ENCODE peak calls at places on chromosome 18, in eight cellular contexts. One of them, this sample, is unnamed.

GRCh38 chr18:36330435-36331049 is 33.0 kb downstream of the FHOD3 start:
- DNase-seq in vagina: peak
- DNase-seq in HL-60: no peak
- DNase-seq in fibroblast of pulmonary artery: no peak
- DNase-seq in mesothelial cell of epicardium: no peak
- DNase-seq in AG04449: no peak
- DNase-seq in AG10803: peak
- DNase-seq in colonic mucosa: no peak
- DNase-seq in this sample: no peak

GRCh38 chr18:3380384-3380961 is 69.5 kb upstream of the TGIF1 start:
- DNase-seq in HL-60: no peak
- DNase-seq in fibroblast of pulmonary artery: peak
- DNase-seq in AG10803: no peak
- DNase-seq in mesothelial cell of epicardium: no peak
- DNase-seq in vagina: no peak
- DNase-seq in AG04449: no peak
- DNase-seq in colonic mucosa: no peak
- DNase-seq in this sample: peak

GRCh38 chr18:41761329-41762028 is 193.6 kb upstream of the PIK3C3 start:
- DNase-seq in colonic mucosa: no peak
- DNase-seq in HL-60: no peak
- DNase-seq in vagina: no peak
- DNase-seq in fibroblast of pulmonary artery: peak
- DNase-seq in AG10803: peak
- DNase-seq in AG04449: peak
- DNase-seq in mesothelial cell of epicardium: no peak
- DNase-seq in this sample: peak

GRCh38 chr18:52936931-52937330 is 596.9 kb downstream of the DCC start:
- DNase-seq in HL-60: no peak
- DNase-seq in fibroblast of pulmonary artery: no peak
- DNase-seq in mesothelial cell of epicardium: no peak
- DNase-seq in AG10803: no peak
- DNase-seq in colonic mucosa: no peak
- DNase-seq in AG04449: peak
- DNase-seq in vagina: no peak
- DNase-seq in this sample: no peak

GRCh38 chr18:76351961-76352581 is 143.0 kb downstream of the ZNF516 start:
- DNase-seq in fibroblast of pulmonary artery: peak
- DNase-seq in colonic mucosa: peak
- DNase-seq in vagina: no peak
- DNase-seq in AG04449: peak
- DNase-seq in mesothelial cell of epicardium: no peak
- DNase-seq in HL-60: no peak
- DNase-seq in AG10803: peak
- DNase-seq in this sample: peak

GRCh38 chr18:51498085-51498855 is 300.8 kb upstream of the MEX3C start:
- DNase-seq in HL-60: no peak
- DNase-seq in colonic mucosa: no peak
- DNase-seq in mesothelial cell of epicardium: no peak
- DNase-seq in AG10803: no peak
- DNase-seq in vagina: no peak
- DNase-seq in AG04449: no peak
- DNase-seq in fibroblast of pulmonary artery: no peak
- DNase-seq in this sample: no peak

GRCh38 chr18:37282386-37283037 is 283.1 kb downstream of the CELF4 start:
- DNase-seq in HL-60: no peak
- DNase-seq in mesothelial cell of epicardium: no peak
- DNase-seq in fibroblast of pulmonary artery: peak
- DNase-seq in colonic mucosa: no peak
- DNase-seq in vagina: no peak
- DNase-seq in AG10803: no peak
- DNase-seq in AG04449: no peak
- DNase-seq in this sample: no peak

GRCh38 chr18:51211552-51211951 is 14.1 kb upstream of the MEX3C start:
- DNase-seq in HL-60: peak
- DNase-seq in vagina: no peak
- DNase-seq in colonic mucosa: peak
- DNase-seq in AG04449: no peak
- DNase-seq in AG10803: peak
- DNase-seq in mesothelial cell of epicardium: no peak
- DNase-seq in fibroblast of pulmonary artery: peak
- DNase-seq in this sample: peak

GRCh38 chr18:72910045-72910444 is 42.3 kb upstream of the NETO1 start:
- DNase-seq in HL-60: no peak
- DNase-seq in mesothelial cell of epicardium: no peak
- DNase-seq in AG04449: no peak
- DNase-seq in AG10803: no peak
- DNase-seq in vagina: no peak
- DNase-seq in fibroblast of pulmonary artery: no peak
- DNase-seq in colonic mucosa: no peak
- DNase-seq in this sample: no peak

GRCh38 chr18:25329783-25330182 is 22.2 kb downstream of the ZNF521 start:
- DNase-seq in vagina: no peak
- DNase-seq in AG04449: no peak
- DNase-seq in HL-60: no peak
- DNase-seq in fibroblast of pulmonary artery: no peak
- DNase-seq in mesothelial cell of epicardium: no peak
- DNase-seq in AG10803: no peak
- DNase-seq in colonic mucosa: no peak
- DNase-seq in this sample: no peak

GRCh38 chr18:57921708-57922107 is 118.6 kb upstream of the ATP8B1 start:
- DNase-seq in HL-60: peak
- DNase-seq in fibroblast of pulmonary artery: peak
- DNase-seq in colonic mucosa: no peak
- DNase-seq in AG10803: peak
- DNase-seq in mesothelial cell of epicardium: no peak
- DNase-seq in AG04449: no peak
- DNase-seq in vagina: no peak
- DNase-seq in this sample: peak

GRCh38 chr18:5914971-5915370 is 19.6 kb upstream of the TMEM200C start:
- DNase-seq in vagina: no peak
- DNase-seq in AG04449: no peak
- DNase-seq in colonic mucosa: no peak
- DNase-seq in AG10803: no peak
- DNase-seq in HL-60: no peak
- DNase-seq in mesothelial cell of epicardium: no peak
- DNase-seq in fibroblast of pulmonary artery: no peak
- DNase-seq in this sample: no peak

GRCh38 chr18:56662502-56662901 is 11.3 kb downstream of the WDR7 start:
- DNase-seq in AG04449: no peak
- DNase-seq in AG10803: no peak
- DNase-seq in mesothelial cell of epicardium: no peak
- DNase-seq in HL-60: no peak
- DNase-seq in vagina: no peak
- DNase-seq in colonic mucosa: no peak
- DNase-seq in fibroblast of pulmonary artery: no peak
- DNase-seq in this sample: no peak

GRCh38 chr18:32380559-32380958 is 90.1 kb downstream of the GAREM1 start:
- DNase-seq in mesothelial cell of epicardium: no peak
- DNase-seq in colonic mucosa: no peak
- DNase-seq in HL-60: no peak
- DNase-seq in fibroblast of pulmonary artery: peak
- DNase-seq in vagina: no peak
- DNase-seq in AG10803: no peak
- DNase-seq in AG04449: no peak
- DNase-seq in this sample: no peak

GRCh38 chr18:32381761-32382160 is 88.9 kb downstream of the GAREM1 start:
- DNase-seq in vagina: no peak
- DNase-seq in fibroblast of pulmonary artery: no peak
- DNase-seq in AG04449: no peak
- DNase-seq in colonic mucosa: no peak
- DNase-seq in AG10803: no peak
- DNase-seq in mesothelial cell of epicardium: no peak
- DNase-seq in HL-60: no peak
- DNase-seq in this sample: no peak

GRCh38 chr18:32379891-32380290 is 90.8 kb downstream of the GAREM1 start:
- DNase-seq in colonic mucosa: no peak
- DNase-seq in vagina: no peak
- DNase-seq in AG04449: no peak
- DNase-seq in fibroblast of pulmonary artery: peak
- DNase-seq in AG10803: no peak
- DNase-seq in mesothelial cell of epicardium: no peak
- DNase-seq in HL-60: no peak
- DNase-seq in this sample: no peak

GRCh38 chr18:32383040-32383819 is 87.5 kb downstream of the GAREM1 start:
- DNase-seq in vagina: no peak
- DNase-seq in AG04449: peak
- DNase-seq in AG10803: peak
- DNase-seq in HL-60: no peak
- DNase-seq in fibroblast of pulmonary artery: peak
- DNase-seq in colonic mucosa: no peak
- DNase-seq in mesothelial cell of epicardium: no peak
- DNase-seq in this sample: peak

DNA sequence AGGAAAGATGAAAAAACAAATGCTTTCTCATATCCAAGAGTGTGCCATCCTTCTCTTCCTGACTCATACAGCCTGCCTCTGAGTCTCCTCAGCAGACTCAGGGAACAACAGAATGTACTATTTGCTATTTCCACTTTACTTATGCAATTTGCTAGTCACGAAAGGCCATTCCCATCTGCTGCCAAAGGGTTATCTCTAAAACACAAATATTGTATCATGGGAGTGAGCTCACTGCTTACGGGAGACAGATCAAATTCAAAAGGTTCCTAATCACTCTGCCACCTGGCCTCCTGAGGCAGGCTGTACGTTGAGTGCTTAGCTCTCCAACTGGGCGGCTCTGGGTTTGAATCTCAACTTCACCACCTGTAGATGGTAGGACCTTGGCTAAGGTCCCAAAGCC is 92.0 kb downstream of the GAREM1 start:
- DNase-seq in vagina: no peak
- DNase-seq in AG04449: no peak
- DNase-seq in colonic mucosa: peak
- DNase-seq in fibroblast of pulmonary artery: peak
- DNase-seq in AG10803: no peak
- DNase-seq in mesothelial cell of epicardium: no peak
- DNase-seq in HL-60: no peak
- DNase-seq in this sample: peak
- TF ChIP-seq CTCF in vagina: no peak
- TF ChIP-seq CTCF in AG04449: no peak
- TF ChIP-seq CTCF in colonic mucosa: no peak
- TF ChIP-seq CTCF in fibroblast of pulmonary artery: no peak
- TF ChIP-seq CTCF in AG10803: no peak
- TF ChIP-seq CTCF in mesothelial cell of epicardium: no peak
- TF ChIP-seq CTCF in HL-60: no peak
- TF ChIP-seq CTCF in this sample: no peak

DNA sequence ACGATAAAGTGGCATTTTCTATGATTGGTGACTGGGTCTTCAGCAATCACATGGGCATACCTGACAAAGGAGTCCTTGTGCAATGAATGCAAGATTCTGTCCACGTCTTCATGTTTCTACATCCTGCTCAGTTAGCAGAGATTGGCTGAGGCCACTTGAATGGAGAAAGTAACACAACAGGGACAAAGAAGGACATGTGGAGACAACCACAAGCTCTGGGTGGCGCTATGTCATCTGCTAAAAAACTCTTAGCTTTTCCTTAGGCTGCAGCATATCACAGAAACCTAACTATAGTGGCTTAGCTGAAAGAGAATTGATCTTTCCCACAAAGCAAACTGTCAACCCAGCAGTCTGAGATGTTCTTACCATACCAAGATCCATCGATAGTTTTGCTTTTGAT is 1109.7 kb downstream of the SOCS6 start:
- DNase-seq in AG10803: no peak
- DNase-seq in mesothelial cell of epicardium: no peak
- DNase-seq in vagina: no peak
- DNase-seq in colonic mucosa: no peak
- DNase-seq in HL-60: no peak
- DNase-seq in AG04449: no peak
- DNase-seq in fibroblast of pulmonary artery: peak
- DNase-seq in this sample: no peak
- TF ChIP-seq CTCF in AG10803: no peak
- TF ChIP-seq CTCF in mesothelial cell of epicardium: no peak
- TF ChIP-seq CTCF in vagina: no peak
- TF ChIP-seq CTCF in colonic mucosa: no peak
- TF ChIP-seq CTCF in HL-60: no peak
- TF ChIP-seq CTCF in AG04449: no peak
- TF ChIP-seq CTCF in fibroblast of pulmonary artery: peak
- TF ChIP-seq CTCF in this sample: no peak

GRCh38 chr18:13437801-13438506 is 219.4 kb downstream of the LDLRAD4 start:
- DNase-seq in AG04449: no peak
- DNase-seq in fibroblast of pulmonary artery: no peak
- DNase-seq in vagina: no peak
- DNase-seq in HL-60: no peak
- DNase-seq in colonic mucosa: no peak
- DNase-seq in AG10803: no peak
- DNase-seq in mesothelial cell of epicardium: no peak
- DNase-seq in this sample: no peak
- TF ChIP-seq CTCF in AG04449: no peak
- TF ChIP-seq CTCF in fibroblast of pulmonary artery: no peak
- TF ChIP-seq CTCF in vagina: no peak
- TF ChIP-seq CTCF in HL-60: no peak
- TF ChIP-seq CTCF in colonic mucosa: no peak
- TF ChIP-seq CTCF in AG10803: no peak
- TF ChIP-seq CTCF in mesothelial cell of epicardium: no peak
- TF ChIP-seq CTCF in this sample: no peak

GRCh38 chr18:79964330-79965118 is at the start of gene HSBP1L1:
- DNase-seq in mesothelial cell of epicardium: peak
- DNase-seq in fibroblast of pulmonary artery: peak
- DNase-seq in HL-60: peak
- DNase-seq in AG04449: no peak
- DNase-seq in AG10803: peak
- DNase-seq in vagina: no peak
- DNase-seq in colonic mucosa: peak
- DNase-seq in this sample: peak
- TF ChIP-seq CTCF in mesothelial cell of epicardium: no peak
- TF ChIP-seq CTCF in fibroblast of pulmonary artery: no peak
- TF ChIP-seq CTCF in HL-60: no peak
- TF ChIP-seq CTCF in AG04449: peak
- TF ChIP-seq CTCF in AG10803: peak
- TF ChIP-seq CTCF in vagina: no peak
- TF ChIP-seq CTCF in colonic mucosa: peak
- TF ChIP-seq CTCF in this sample: peak

GRCh38 chr18:69559604-69560003 is 158.9 kb downstream of the DOK6 start:
- DNase-seq in AG04449: no peak
- DNase-seq in fibroblast of pulmonary artery: no peak
- DNase-seq in colonic mucosa: no peak
- DNase-seq in HL-60: no peak
- DNase-seq in vagina: no peak
- DNase-seq in mesothelial cell of epicardium: no peak
- DNase-seq in AG10803: no peak
- DNase-seq in this sample: no peak
- TF ChIP-seq CTCF in AG04449: no peak
- TF ChIP-seq CTCF in fibroblast of pulmonary artery: no peak
- TF ChIP-seq CTCF in colonic mucosa: no peak
- TF ChIP-seq CTCF in HL-60: no peak
- TF ChIP-seq CTCF in vagina: no peak
- TF ChIP-seq CTCF in mesothelial cell of epicardium: no peak
- TF ChIP-seq CTCF in AG10803: no peak
- TF ChIP-seq CTCF in this sample: no peak

DNA sequence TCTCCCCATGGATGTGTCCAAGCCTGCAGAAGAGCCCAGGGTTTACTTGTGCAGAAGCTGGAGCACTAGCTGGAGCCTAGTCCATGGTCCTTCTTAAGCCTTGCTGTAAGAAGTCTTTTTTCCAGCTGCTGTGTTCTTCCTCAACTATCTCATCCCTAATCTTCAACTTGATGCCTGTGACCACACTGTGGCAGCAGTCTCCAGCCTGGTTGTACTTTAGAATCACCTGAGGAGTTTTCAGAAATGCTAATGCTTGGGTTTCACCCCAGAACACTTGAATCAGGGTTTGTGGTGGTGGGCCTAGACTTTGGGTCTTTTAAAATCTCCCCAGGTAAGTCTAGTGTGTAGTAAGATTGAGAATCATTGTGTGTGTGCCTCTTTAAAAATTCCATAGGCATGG is 173.6 kb downstream of the ADCYAP1 start:
- DNase-seq in vagina: no peak
- DNase-seq in fibroblast of pulmonary artery: no peak
- DNase-seq in colonic mucosa: no peak
- DNase-seq in mesothelial cell of epicardium: no peak
- DNase-seq in AG10803: no peak
- DNase-seq in AG04449: no peak
- DNase-seq in HL-60: no peak
- DNase-seq in this sample: no peak
- TF ChIP-seq CTCF in vagina: no peak
- TF ChIP-seq CTCF in fibroblast of pulmonary artery: no peak
- TF ChIP-seq CTCF in colonic mucosa: no peak
- TF ChIP-seq CTCF in mesothelial cell of epicardium: no peak
- TF ChIP-seq CTCF in AG10803: no peak
- TF ChIP-seq CTCF in AG04449: no peak
- TF ChIP-seq CTCF in HL-60: no peak
- TF ChIP-seq CTCF in this sample: no peak

This sample was measured in fibroblast of villous mesenchyme.